ENCODE peak calls at places on chromosome 1, in seven cellular contexts. One of them, this sample, is unnamed.

GRCh38 chr1:244461254-244462071 is at the start of gene CATSPERE:
- DNase-seq in heart right ventricle: peak
- DNase-seq in transverse colon: peak
- DNase-seq in ovary: peak
- DNase-seq in adrenal gland: peak
- DNase-seq in thoracic aorta: peak
- DNase-seq in neural progenitor cell: peak
- DNase-seq in this sample: peak

GRCh38 chr1:154433161-154433681 is 28.1 kb downstream of the IL6R start:
- DNase-seq in adrenal gland: no peak
- DNase-seq in ovary: no peak
- DNase-seq in neural progenitor cell: no peak
- DNase-seq in transverse colon: no peak
- DNase-seq in heart right ventricle: no peak
- DNase-seq in thoracic aorta: no peak
- DNase-seq in this sample: no peak

GRCh38 chr1:41360074-41361027 is 883 bp upstream of the FOXO6 start:
- DNase-seq in thoracic aorta: no peak
- DNase-seq in adrenal gland: no peak
- DNase-seq in transverse colon: no peak
- DNase-seq in heart right ventricle: no peak
- DNase-seq in neural progenitor cell: peak
- DNase-seq in ovary: peak
- DNase-seq in this sample: no peak

GRCh38 chr1:233714631-233715217 is 100.8 kb downstream of the KCNK1 start:
- DNase-seq in thoracic aorta: no peak
- DNase-seq in adrenal gland: no peak
- DNase-seq in transverse colon: no peak
- DNase-seq in heart right ventricle: no peak
- DNase-seq in ovary: no peak
- DNase-seq in neural progenitor cell: no peak
- DNase-seq in this sample: no peak

GRCh38 chr1:104630567-104630966 is 880.9 kb downstream of the AMY1C start:
- DNase-seq in transverse colon: no peak
- DNase-seq in adrenal gland: no peak
- DNase-seq in ovary: no peak
- DNase-seq in heart right ventricle: no peak
- DNase-seq in thoracic aorta: no peak
- DNase-seq in neural progenitor cell: no peak
- DNase-seq in this sample: no peak

GRCh38 chr1:240415532-240415931 is 196.4 kb downstream of the GREM2 start:
- DNase-seq in heart right ventricle: no peak
- DNase-seq in adrenal gland: no peak
- DNase-seq in neural progenitor cell: no peak
- DNase-seq in transverse colon: no peak
- DNase-seq in ovary: no peak
- DNase-seq in thoracic aorta: no peak
- DNase-seq in this sample: no peak

GRCh38 chr1:6440198-6441126 is 15.9 kb downstream of the ESPN start:
- DNase-seq in transverse colon: peak
- DNase-seq in thoracic aorta: no peak
- DNase-seq in adrenal gland: peak
- DNase-seq in heart right ventricle: no peak
- DNase-seq in neural progenitor cell: peak
- DNase-seq in ovary: no peak
- DNase-seq in this sample: peak

GRCh38 chr1:2253036-2253796 is 25.1 kb downstream of the SKI start:
- DNase-seq in heart right ventricle: no peak
- DNase-seq in ovary: no peak
- DNase-seq in neural progenitor cell: no peak
- DNase-seq in transverse colon: no peak
- DNase-seq in thoracic aorta: no peak
- DNase-seq in adrenal gland: no peak
- DNase-seq in this sample: no peak

GRCh38 chr1:31714442-31715096 is 10.8 kb upstream of the COL16A1 start:
- DNase-seq in heart right ventricle: peak
- DNase-seq in adrenal gland: peak
- DNase-seq in neural progenitor cell: peak
- DNase-seq in thoracic aorta: peak
- DNase-seq in transverse colon: peak
- DNase-seq in ovary: peak
- DNase-seq in this sample: peak

GRCh38 chr1:116666747-116667576 is 571 bp downstream of the IGSF3 start:
- DNase-seq in transverse colon: no peak
- DNase-seq in ovary: no peak
- DNase-seq in neural progenitor cell: peak
- DNase-seq in adrenal gland: no peak
- DNase-seq in thoracic aorta: no peak
- DNase-seq in heart right ventricle: no peak
- DNase-seq in this sample: no peak

GRCh38 chr1:27377760-27378495 is 3.3 kb upstream of the FCN3 start:
- DNase-seq in adrenal gland: no peak
- DNase-seq in ovary: no peak
- DNase-seq in transverse colon: no peak
- DNase-seq in neural progenitor cell: no peak
- DNase-seq in thoracic aorta: no peak
- DNase-seq in heart right ventricle: no peak
- DNase-seq in this sample: no peak

GRCh38 chr1:27372022-27372807 is 2.4 kb downstream of the FCN3 start:
- DNase-seq in neural progenitor cell: no peak
- DNase-seq in adrenal gland: no peak
- DNase-seq in heart right ventricle: no peak
- DNase-seq in thoracic aorta: no peak
- DNase-seq in transverse colon: no peak
- DNase-seq in ovary: no peak
- DNase-seq in this sample: no peak

GRCh38 chr1:27374687-27375086 is at the start of gene FCN3:
- DNase-seq in heart right ventricle: peak
- DNase-seq in neural progenitor cell: no peak
- DNase-seq in thoracic aorta: no peak
- DNase-seq in ovary: no peak
- DNase-seq in adrenal gland: no peak
- DNase-seq in transverse colon: no peak
- DNase-seq in this sample: no peak

GRCh38 chr1:27368872-27369703 is 2.3 kb upstream of the MAP3K6 start:
- DNase-seq in ovary: no peak
- DNase-seq in neural progenitor cell: no peak
- DNase-seq in thoracic aorta: no peak
- DNase-seq in transverse colon: no peak
- DNase-seq in heart right ventricle: no peak
- DNase-seq in adrenal gland: no peak
- DNase-seq in this sample: peak

GRCh38 chr1:27372808-27373690 is 1.6 kb downstream of the FCN3 start:
- DNase-seq in transverse colon: no peak
- DNase-seq in ovary: no peak
- DNase-seq in adrenal gland: no peak
- DNase-seq in neural progenitor cell: peak
- DNase-seq in thoracic aorta: no peak
- DNase-seq in heart right ventricle: no peak
- DNase-seq in this sample: no peak
- TF ChIP-seq CTCF in transverse colon: no peak
- TF ChIP-seq CTCF in ovary: no peak
- TF ChIP-seq CTCF in adrenal gland: no peak
- TF ChIP-seq CTCF in neural progenitor cell: peak
- TF ChIP-seq CTCF in thoracic aorta: no peak
- TF ChIP-seq CTCF in heart right ventricle: no peak
- TF ChIP-seq CTCF in this sample: peak

GRCh38 chr1:46183926-46184557 is 7.8 kb upstream of the P3R3URF start:
- DNase-seq in heart right ventricle: no peak
- DNase-seq in neural progenitor cell: no peak
- DNase-seq in thoracic aorta: no peak
- DNase-seq in adrenal gland: no peak
- DNase-seq in transverse colon: no peak
- DNase-seq in ovary: no peak
- DNase-seq in this sample: no peak
- H3K4me3 ChIP-seq in heart right ventricle: no peak
- H3K4me3 ChIP-seq in neural progenitor cell: no peak
- H3K4me3 ChIP-seq in thoracic aorta: no peak
- H3K4me3 ChIP-seq in adrenal gland: no peak
- H3K4me3 ChIP-seq in transverse colon: no peak
- H3K4me3 ChIP-seq in ovary: no peak
- H3K4me3 ChIP-seq in this sample: no peak

GRCh38 chr1:88922214-88922613 is 30.8 kb upstream of the GTF2B start:
- DNase-seq in transverse colon: no peak
- DNase-seq in neural progenitor cell: peak
- DNase-seq in thoracic aorta: no peak
- DNase-seq in adrenal gland: no peak
- DNase-seq in ovary: no peak
- DNase-seq in heart right ventricle: no peak
- DNase-seq in this sample: no peak
- TF ChIP-seq CTCF in transverse colon: no peak
- TF ChIP-seq CTCF in neural progenitor cell: no peak
- TF ChIP-seq CTCF in thoracic aorta: no peak
- TF ChIP-seq CTCF in adrenal gland: no peak
- TF ChIP-seq CTCF in ovary: no peak
- TF ChIP-seq CTCF in heart right ventricle: no peak
- TF ChIP-seq CTCF in this sample: no peak

DNA sequence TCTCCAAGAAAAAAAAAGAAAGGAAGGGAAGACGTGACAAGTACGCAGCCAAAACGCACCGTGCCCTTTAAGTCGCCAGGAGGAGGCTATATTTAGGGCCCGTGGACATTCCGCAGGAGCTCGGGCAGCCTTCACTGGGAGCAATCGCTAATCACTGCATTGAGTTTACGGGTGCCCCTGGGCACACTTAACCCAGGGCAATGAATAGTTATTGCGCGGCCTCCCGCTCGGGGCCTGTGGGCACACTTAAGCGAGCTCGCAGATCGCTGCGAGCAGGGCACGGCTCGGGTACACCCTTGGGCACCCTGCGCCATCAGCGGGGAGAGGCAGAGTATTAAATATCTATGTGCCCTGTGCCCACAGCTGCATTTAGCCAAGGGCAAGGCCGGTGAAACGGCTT is 52.0 kb upstream of the TARDBP start:
- DNase-seq in ovary: no peak
- DNase-seq in thoracic aorta: no peak
- DNase-seq in neural progenitor cell: no peak
- DNase-seq in adrenal gland: no peak
- DNase-seq in heart right ventricle: no peak
- DNase-seq in transverse colon: no peak
- DNase-seq in this sample: no peak
- H3K4me3 ChIP-seq in ovary: no peak
- H3K4me3 ChIP-seq in thoracic aorta: no peak
- H3K4me3 ChIP-seq in neural progenitor cell: no peak
- H3K4me3 ChIP-seq in adrenal gland: no peak
- H3K4me3 ChIP-seq in heart right ventricle: no peak
- H3K4me3 ChIP-seq in transverse colon: no peak
- H3K4me3 ChIP-seq in this sample: no peak

GRCh38 chr1:74775735-74776134 is 42.8 kb downstream of the TYW3 start:
- DNase-seq in ovary: no peak
- DNase-seq in adrenal gland: no peak
- DNase-seq in heart right ventricle: no peak
- DNase-seq in thoracic aorta: no peak
- DNase-seq in transverse colon: no peak
- DNase-seq in neural progenitor cell: no peak
- DNase-seq in this sample: no peak

GRCh38 chr1:74773540-74773939 is 40.6 kb downstream of the TYW3 start:
- DNase-seq in adrenal gland: no peak
- DNase-seq in heart right ventricle: no peak
- DNase-seq in transverse colon: no peak
- DNase-seq in neural progenitor cell: no peak
- DNase-seq in ovary: no peak
- DNase-seq in thoracic aorta: no peak
- DNase-seq in this sample: no peak

GRCh38 chr1:74772945-74773344 is 40.0 kb downstream of the TYW3 start:
- DNase-seq in neural progenitor cell: no peak
- DNase-seq in ovary: no peak
- DNase-seq in heart right ventricle: no peak
- DNase-seq in transverse colon: no peak
- DNase-seq in adrenal gland: no peak
- DNase-seq in thoracic aorta: no peak
- DNase-seq in this sample: peak

GRCh38 chr1:74767490-74767889 is 34.5 kb downstream of the TYW3 start:
- DNase-seq in ovary: no peak
- DNase-seq in heart right ventricle: no peak
- DNase-seq in thoracic aorta: no peak
- DNase-seq in adrenal gland: no peak
- DNase-seq in neural progenitor cell: peak
- DNase-seq in transverse colon: no peak
- DNase-seq in this sample: peak

DNA sequence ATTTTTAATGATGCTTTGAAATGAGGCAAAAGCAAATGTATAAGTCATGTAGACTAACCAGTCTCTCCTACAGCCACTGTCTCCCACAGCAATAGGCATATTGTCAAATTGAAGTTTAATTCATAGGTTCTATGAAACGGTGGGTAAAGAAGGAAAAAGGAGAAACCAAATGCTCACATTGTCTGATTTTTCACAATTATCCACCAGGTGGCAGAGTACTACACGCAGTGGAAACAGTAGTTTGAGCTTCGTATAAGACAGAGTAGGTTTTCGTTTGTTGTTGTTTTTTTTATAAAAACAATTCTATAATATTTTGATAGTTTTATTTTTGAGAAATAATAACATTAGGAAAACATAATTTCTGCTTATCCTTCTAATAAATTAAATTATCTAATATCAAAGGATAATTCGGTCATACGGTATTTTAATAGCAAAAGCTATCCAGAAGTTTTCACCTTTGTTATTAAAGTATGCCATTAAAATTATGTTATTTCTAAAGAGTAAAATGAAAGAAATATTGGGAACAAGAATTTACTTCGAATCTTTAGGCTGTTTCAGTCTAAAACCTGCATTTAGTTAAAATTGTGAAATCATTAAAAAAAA is 39.1 kb downstream of the TYW3 start:
- DNase-seq in transverse colon: no peak
- DNase-seq in neural progenitor cell: peak
- DNase-seq in adrenal gland: peak
- DNase-seq in heart right ventricle: peak
- DNase-seq in thoracic aorta: no peak
- DNase-seq in ovary: no peak
- DNase-seq in this sample: peak
- TF ChIP-seq CTCF in transverse colon: peak
- TF ChIP-seq CTCF in neural progenitor cell: peak
- TF ChIP-seq CTCF in adrenal gland: peak
- TF ChIP-seq CTCF in heart right ventricle: peak
- TF ChIP-seq CTCF in thoracic aorta: peak
- TF ChIP-seq CTCF in ovary: peak
- TF ChIP-seq CTCF in this sample: peak

GRCh38 chr1:89065077-89065868 is at the start of gene GBP1:
- DNase-seq in neural progenitor cell: no peak
- DNase-seq in ovary: no peak
- DNase-seq in heart right ventricle: peak
- DNase-seq in thoracic aorta: no peak
- DNase-seq in transverse colon: no peak
- DNase-seq in adrenal gland: peak
- DNase-seq in this sample: peak
- H3K4me3 ChIP-seq in neural progenitor cell: no peak
- H3K4me3 ChIP-seq in ovary: peak
- H3K4me3 ChIP-seq in heart right ventricle: peak
- H3K4me3 ChIP-seq in thoracic aorta: peak
- H3K4me3 ChIP-seq in transverse colon: peak
- H3K4me3 ChIP-seq in adrenal gland: peak
- H3K4me3 ChIP-seq in this sample: peak